ENCODE peak calls at places on chromosomes 6 and 20, in six cellular contexts. P, M, C, V, S and L are unnamed samples.
A peak's percentile ranks its signal among the peaks of the same experiment; 100 is the strongest.

GRCh38 chr20:47252879-47253307 is 103.6 kb downstream of the ZMYND8 start:
- DNase-seq in P (no peak), M (peak; percentile 44), C (no peak), V (no peak), S (peak; percentile 82), L (no peak)

GRCh38 chr6:104958720-104959452 is 2.0 kb downstream of the LIN28B start:
- DNase-seq in P (no peak), M (no peak), C (no peak), V (peak; percentile 40), S (peak; percentile 45), L (no peak)

GRCh38 chr20:19812056-19812455 is 54.0 kb downstream of the RIN2 start:
- DNase-seq in P (no peak), M (no peak), C (no peak), V (no peak), S (peak; percentile 58), L (no peak)

GRCh38 chr20:63311833-63312243 is 18.9 kb downstream of the COL20A1 start:
- DNase-seq in P (peak; percentile 11), M (no peak), C (no peak), V (no peak), S (no peak), L (no peak)

GRCh38 chr6:29603930-29604329 is 19.0 kb downstream of the OR2H2 start:
- DNase-seq in P (no peak), M (no peak), C (no peak), V (no peak), S (no peak), L (no peak)

GRCh38 chr6:139409026-139409425 is 34.6 kb upstream of the CITED2 start:
- DNase-seq in P (no peak), M (no peak), C (no peak), V (no peak), S (peak; percentile 51), L (peak; percentile 48)

GRCh38 chr6:72950114-72950860 is 275.0 kb downstream of the KHDC1L start:
- DNase-seq in P (no peak), M (no peak), C (no peak), V (peak; percentile 83), S (peak; percentile 93), L (peak; percentile 67)

GRCh38 chr6:134938896-134939295 is 11.0 kb downstream of the ALDH8A1 start:
- DNase-seq in P (no peak), M (no peak), C (no peak), V (peak; percentile 6), S (no peak), L (no peak)

GRCh38 chr6:43746613-43747101 is 23.4 kb upstream of the VEGFA start:
- DNase-seq in P (peak; percentile 35), M (no peak), C (peak; percentile 7), V (no peak), S (peak; percentile 83), L (no peak)

GRCh38 chr6:151695181-151695580 is 112.3 kb upstream of the ESR1 start:
- DNase-seq in P (no peak), M (no peak), C (no peak), V (no peak), S (no peak), L (no peak)

GRCh38 chr6:48032156-48032555 is 78.8 kb downstream of the PTCHD4 start:
- DNase-seq in P (no peak), M (no peak), C (peak; percentile 66), V (peak; percentile 70), S (peak; percentile 90), L (peak; percentile 91)

GRCh38 chr20:48824830-48825550 is 2.8 kb downstream of the PREX1 start:
- DNase-seq in P (no peak), M (no peak), C (no peak), V (peak; percentile 39), S (no peak), L (no peak)

GRCh38 chr20:33684533-33685327 is 1.5 kb downstream of the E2F1 start:
- DNase-seq in P (no peak), M (no peak), C (no peak), V (peak; percentile 85), S (no peak), L (no peak)

GRCh38 chr6:89707766-89708165 is 69.2 kb upstream of the LYRM2 start:
- DNase-seq in P (no peak), M (no peak), C (no peak), V (no peak), S (no peak), L (no peak)

GRCh38 chr6:98116513-98116912 is 717.9 kb upstream of the POU3F2 start:
- DNase-seq in P (no peak), M (no peak), C (no peak), V (no peak), S (no peak), L (no peak)

GRCh38 chr6:110415297-110415916 is at the start of gene DDO:
- DNase-seq in P (peak; percentile 82), M (peak; percentile 47), C (peak; percentile 97), V (no peak), S (peak; percentile 52), L (no peak)

GRCh38 chr6:79712616-79713015 is 81.5 kb downstream of the SH3BGRL2 start:
- DNase-seq in P (no peak), M (no peak), C (no peak), V (no peak), S (no peak), L (no peak)

GRCh38 chr6:79711167-79711566 is 80.0 kb downstream of the SH3BGRL2 start:
- DNase-seq in P (no peak), M (no peak), C (no peak), V (no peak), S (no peak), L (no peak)

GRCh38 chr6:79710127-79710526 is 79.0 kb downstream of the SH3BGRL2 start:
- DNase-seq in P (no peak), M (no peak), C (no peak), V (no peak), S (no peak), L (no peak)

GRCh38 chr6:79712144-79712543 is 81.0 kb downstream of the SH3BGRL2 start:
- DNase-seq in P (no peak), M (no peak), C (no peak), V (no peak), S (no peak), L (no peak)

DNA sequence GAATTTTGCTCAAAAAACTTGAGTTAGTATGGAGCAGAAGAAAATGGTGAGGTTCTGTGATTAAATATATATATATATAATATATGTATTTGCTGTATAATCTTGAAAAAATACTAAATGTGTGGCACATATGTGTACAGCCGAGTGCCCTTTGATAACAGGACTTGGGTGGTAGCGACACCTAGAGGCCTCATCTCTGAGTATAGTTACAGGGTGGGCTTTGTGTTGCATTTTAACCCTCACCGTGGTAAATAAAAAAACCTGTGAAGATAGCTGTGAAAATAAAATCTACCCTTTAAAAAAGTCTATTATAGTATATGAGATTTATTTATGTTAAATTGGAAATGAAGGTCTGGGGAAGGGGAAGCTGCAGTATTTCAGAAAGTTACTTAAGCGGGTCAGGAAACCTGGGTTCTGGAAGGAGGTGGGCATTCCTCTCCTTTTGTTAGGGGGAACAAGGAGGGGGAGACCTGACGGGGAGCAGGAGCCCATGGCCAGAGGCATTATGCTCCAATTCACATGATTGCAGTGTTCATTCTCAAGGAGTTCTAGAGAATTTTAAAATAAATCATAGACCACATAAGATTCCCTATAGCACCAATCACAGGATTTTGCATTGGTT is 82.7 kb downstream of the SH3BGRL2 start:
- DNase-seq in P (no peak), M (peak; percentile 65), C (peak; percentile 53), V (peak; percentile 69), S (peak; percentile 47), L (no peak)
- TF ChIP-seq CTCF in P (peak; percentile 72), M (peak; percentile 47), C (peak; percentile 64), V (peak; percentile 81), S (peak; percentile 67), L (peak; percentile 66)

DNA sequence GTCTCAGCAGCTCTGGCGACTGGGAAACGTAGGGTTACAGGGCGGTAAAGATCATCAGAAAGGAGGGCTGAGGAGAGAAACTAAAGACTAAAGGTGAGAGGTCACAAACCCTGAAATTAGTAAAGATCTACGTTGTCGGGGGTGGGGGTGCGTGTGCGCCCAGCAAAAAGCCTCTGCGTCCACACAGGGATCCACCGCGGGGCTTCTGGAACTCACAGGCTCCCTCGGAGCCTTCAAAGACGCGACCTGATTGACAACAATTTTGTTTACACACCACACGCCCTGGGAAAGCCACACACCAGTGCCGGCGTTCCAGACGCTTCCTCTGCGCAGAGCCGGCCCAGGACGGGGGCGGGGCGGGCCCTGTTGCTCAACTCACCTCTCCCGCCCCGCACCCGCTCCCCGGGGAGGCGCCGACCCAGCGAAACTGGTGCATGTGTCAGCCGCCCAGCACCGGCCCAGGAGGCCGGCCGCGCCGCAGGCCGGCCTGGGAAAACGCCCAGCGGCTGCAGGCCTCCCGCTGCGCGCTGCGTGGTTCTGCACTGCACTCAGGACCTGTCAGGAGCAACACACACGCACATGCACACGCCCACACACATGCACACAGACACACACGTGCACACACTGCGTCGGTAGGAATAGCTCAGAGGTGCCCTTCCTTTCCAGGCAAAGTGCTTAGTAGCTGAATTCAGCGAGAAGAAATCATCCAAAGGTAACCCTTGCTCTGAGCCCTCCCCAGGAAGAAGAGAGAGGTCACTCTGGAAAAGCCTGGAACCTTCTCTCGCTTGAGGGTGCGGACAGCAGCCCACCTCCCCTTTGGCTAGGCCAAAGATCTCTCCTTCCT is 57.2 kb upstream of the ARID1B start:
- DNase-seq in P (peak; percentile 97), M (peak; percentile 98), C (peak; percentile 94), V (no peak), S (peak; percentile 97), L (peak; percentile 70)
- H3K4me3 ChIP-seq in P (peak overlapping the region; percentile 32), M (peak overlapping the region; percentile 21), C (no peak overlapping the region), V (no peak overlapping the region), S (peak overlapping the region; percentile 50), L (peak overlapping the region; percentile 28)

GRCh38 chr20:41352106-41352505 is 11.5 kb downstream of the LPIN3 start:
- DNase-seq in P (no peak), M (no peak), C (no peak), V (no peak), S (no peak), L (no peak)
- TF ChIP-seq CTCF in P (no peak), M (no peak), C (no peak), V (peak; percentile 20), S (no peak), L (peak; percentile 22)

GRCh38 chr20:44187763-44188709 is 1.0 kb upstream of the JPH2 start:
- DNase-seq in P (no peak), M (no peak), C (no peak), V (no peak), S (peak; percentile 60), L (peak; percentile 53)

GRCh38 chr20:44188752-44189151 is 1.8 kb upstream of the JPH2 start:
- DNase-seq in P (no peak), M (no peak), C (no peak), V (no peak), S (no peak), L (no peak)

GRCh38 chr20:44186674-44187053 is 324 bp downstream of the JPH2 start:
- DNase-seq in P (no peak), M (peak; percentile 52), C (no peak), V (no peak), S (no peak), L (no peak)

GRCh38 chr20:44186201-44186600 is 787 bp downstream of the JPH2 start:
- DNase-seq in P (peak; percentile 21), M (no peak), C (no peak), V (no peak), S (no peak), L (no peak)

DNA sequence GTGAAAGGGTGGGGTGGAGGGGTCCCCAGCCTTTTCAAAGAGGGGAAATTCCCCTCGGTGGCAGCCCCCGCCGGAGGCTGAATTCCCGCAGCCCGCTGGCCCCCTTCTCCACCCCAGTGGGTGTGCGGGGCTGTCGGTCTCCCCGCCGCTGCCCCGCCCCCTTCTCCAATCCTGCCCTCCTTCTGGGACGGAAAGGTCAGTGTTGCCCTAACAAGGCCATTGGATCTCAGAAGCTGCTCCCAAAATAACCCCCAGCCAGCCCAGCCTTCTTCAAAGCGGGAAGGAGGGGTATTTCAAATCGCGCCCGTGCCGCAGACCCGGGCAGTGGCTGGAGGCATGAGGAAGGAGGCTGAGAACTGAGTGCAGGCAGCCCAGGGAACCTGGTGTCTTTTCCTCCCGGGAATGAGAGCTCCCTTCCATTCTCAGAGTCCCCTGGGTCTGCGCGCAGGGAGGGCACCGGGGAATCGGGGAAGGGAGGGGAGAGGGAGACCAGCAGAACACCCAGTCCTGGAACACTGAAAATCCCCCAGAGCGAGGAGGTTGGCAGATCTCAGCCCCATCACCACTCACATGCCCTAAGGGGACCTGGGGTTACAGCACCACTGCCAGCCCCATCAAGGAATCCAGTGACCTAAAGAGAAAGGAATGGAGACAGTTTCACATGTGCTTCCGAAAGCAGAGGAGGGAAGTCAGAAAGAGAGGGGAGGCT is at the start of gene JPH2:
- DNase-seq in P (peak; percentile 71), M (peak; percentile 64), C (peak; percentile 57), V (no peak), S (peak; percentile 68), L (peak; percentile 63)
- H3K4me3 ChIP-seq in P (peak within 1 kb of the TSS; percentile 60), M (peak within 1 kb of the TSS; percentile 35), C (peak within 1 kb of the TSS; percentile 38), V (peak within 1 kb of the TSS; percentile 47), S (peak within 1 kb of the TSS; percentile 53), L (peak within 1 kb of the TSS; percentile 44)